ENCODE peak calls at places on chromosome 2, in ten cellular contexts. H, P, K, V, C, D, U, B, O and X are unnamed samples.

GRCh38 chr2:216394888-216395287 is 17.4 kb upstream of the SMARCAL1 start:
- DNase-seq in P (no peak), U (no peak), H (no peak), D (no peak), K (no peak), B (no peak), V (no peak), O (no peak), C (no peak), X (no peak)

GRCh38 chr2:26579025-26579722 is 62.0 kb downstream of the CIB4 start:
- DNase-seq in D (no peak), U (peak), K (no peak), H (no peak), C (no peak), P (no peak), B (no peak), V (no peak), O (no peak), X (no peak)

GRCh38 chr2:28395334-28396061 is 2.8 kb downstream of the FOSL2 start:
- DNase-seq in V (no peak), U (no peak), B (no peak), O (no peak), H (peak), D (peak), P (no peak), K (no peak), C (no peak), X (no peak)

GRCh38 chr2:33859791-33860461 is 260.8 kb upstream of the FAM98A start:
- DNase-seq in C (no peak), B (no peak), D (no peak), K (no peak), P (no peak), U (no peak), H (no peak), O (no peak), V (no peak), X (no peak)

GRCh38 chr2:74094291-74094690 is 53.4 kb downstream of the BOLA3 start:
- DNase-seq in P (no peak), C (no peak), K (no peak), O (no peak), D (no peak), H (no peak), U (no peak), B (no peak), V (no peak), X (no peak)

GRCh38 chr2:233409286-233409991 is 55.1 kb downstream of the DGKD start:
- DNase-seq in C (no peak), U (no peak), P (no peak), K (no peak), O (no peak), H (no peak), V (peak), B (no peak), D (no peak), X (no peak)

GRCh38 chr2:43217228-43218220 is 8.9 kb downstream of the ZFP36L2 start:
- DNase-seq in P (no peak), K (no peak), B (peak), D (peak), U (peak), V (peak), C (no peak), O (no peak), H (no peak), X (no peak)

GRCh38 chr2:163527381-163527780 is 208.4 kb downstream of the FIGN start:
- DNase-seq in C (no peak), B (no peak), D (no peak), P (no peak), V (no peak), O (no peak), H (no peak), K (no peak), U (no peak), X (no peak)

GRCh38 chr2:128608911-128609880 is 290.5 kb upstream of the HS6ST1 start:
- DNase-seq in V (no peak), U (no peak), C (no peak), B (no peak), O (no peak), H (no peak), K (no peak), P (no peak), D (no peak), X (no peak)